ENCODE peak calls at places on chromosomes 12 and 14, in five cellular contexts. G is fibroblast of lung; N is Daoy; W is stimulated activated CD4-positive, alpha-beta T cell treated with anti-CD3 and anti-CD28 coated beads, Interleukin-15, amount 100 ng/mL, for 24 hours; K is HuH-7.5. D is an unnamed sample.

GRCh38 chr12:53427905-53428594 is 4.4 kb downstream of the AMHR2 start:
- DNase-seq in G (peak; percentile 95), N (peak; percentile 91), W (peak; percentile 54), K (no peak), D (no peak)

GRCh38 chr14:96016761-96017160 is 22.4 kb upstream of the C14orf132 start:
- DNase-seq in G (peak; percentile 25), N (no peak), W (no peak), K (no peak), D (no peak)

GRCh38 chr12:66239295-66239694 is 50.3 kb downstream of the IRAK3 start:
- DNase-seq in G (no peak), N (no peak), W (no peak), K (no peak), D (no peak)

GRCh38 chr14:65961004-65961403 is 525.2 kb upstream of the CCDC196 start:
- DNase-seq in G (peak; percentile 7), N (peak; percentile 77), W (peak; percentile 89), K (no peak), D (no peak)

GRCh38 chr12:67697443-67697842 is 48.9 kb downstream of the DYRK2 start:
- DNase-seq in G (peak; percentile 70), N (no peak), W (no peak), K (no peak), D (no peak)

GRCh38 chr12:15074351-15074750 is 101.5 kb downstream of the PDE6H start:
- DNase-seq in G (no peak), N (no peak), W (no peak), K (no peak), D (no peak)

GRCh38 chr12:52126605-52127578 is 47.4 kb downstream of the SMIM41 start:
- DNase-seq in G (no peak), N (no peak), W (no peak), K (no peak), D (no peak)

GRCh38 chr12:75447695-75448393 is 32.7 kb upstream of the GLIPR1 start:
- DNase-seq in G (peak; percentile 47), N (no peak), W (no peak), K (no peak), D (no peak)

GRCh38 chr12:308511-308910 is 45.9 kb upstream of the SLC6A13 start:
- DNase-seq in G (no peak), N (no peak), W (no peak), K (no peak), D (no peak)

GRCh38 chr12:56117778-56118687 is at the start of gene ZC3H10:
- DNase-seq in G (peak; percentile 99), N (peak; percentile 100), W (peak; percentile 99), K (peak; percentile 78), D (peak; percentile 98)

GRCh38 chr14:64507376-64508156 is 3.0 kb downstream of the ZBTB1 start:
- DNase-seq in G (peak; percentile 44), N (peak; percentile 52), W (peak; percentile 61), K (no peak), D (no peak)

GRCh38 chr14:52678591-52678990 is 16.8 kb downstream of the ERO1A start:
- DNase-seq in G (no peak), N (no peak), W (no peak), K (no peak), D (peak; percentile 39)

GRCh38 chr14:53542692-53543091 is 389.6 kb upstream of the DDHD1 start:
- DNase-seq in G (peak; percentile 56), N (peak; percentile 48), W (no peak), K (peak; percentile 6), D (peak; percentile 44)

GRCh38 chr12:47967461-47968430 is 4.3 kb downstream of the TMEM106C start:
- DNase-seq in G (no peak), N (no peak), W (no peak), K (no peak), D (no peak)

GRCh38 chr12:75636607-75637006 is 125.2 kb upstream of the KRR1 start:
- DNase-seq in G (no peak), N (no peak), W (no peak), K (no peak), D (no peak)

GRCh38 chr12:96365604-96366230 is 34.5 kb downstream of the CDK17 start:
- DNase-seq in G (peak; percentile 58), N (no peak), W (no peak), K (no peak), D (no peak)

GRCh38 chr12:38586652-38587219 is 270.2 kb downstream of the ALG10B start:
- DNase-seq in G (no peak), N (peak; percentile 13), W (no peak), K (no peak), D (no peak)

GRCh38 chr12:53743277-53744129 is 8.3 kb downstream of the CISTR start:
- DNase-seq in G (peak; percentile 32), N (peak; percentile 66), W (peak; percentile 64), K (peak; percentile 89), D (peak; percentile 56)

GRCh38 chr12:77943466-77943865 is 112.8 kb downstream of the NAV3 start:
- DNase-seq in G (peak; percentile 86), N (peak; percentile 70), W (no peak), K (no peak), D (no peak)

GRCh38 chr12:94879542-94879941 is 124.0 kb downstream of the NDUFA12 start:
- DNase-seq in G (no peak), N (peak; percentile 11), W (peak; percentile 11), K (no peak), D (peak; percentile 5)

GRCh38 chr12:32568241-32568640 is 110.9 kb upstream of the DNM1L start:
- DNase-seq in G (peak; percentile 97), N (peak; percentile 80), W (no peak), K (no peak), D (peak; percentile 31)

GRCh38 chr12:52070243-52070925 is 606 bp downstream of the ATG101 start:
- DNase-seq in G (no peak), N (no peak), W (no peak), K (no peak), D (no peak)

GRCh38 chr14:101035466-101036225 is 132.1 kb upstream of the RTL1 start:
- DNase-seq in G (no peak), N (no peak), W (no peak), K (no peak), D (no peak)

GRCh38 chr14:59093889-59094288 is 94.6 kb upstream of the DAAM1 start:
- DNase-seq in G (no peak), N (no peak), W (no peak), K (no peak), D (no peak)

GRCh38 chr12:51911788-51912711 is 4.7 kb downstream of the ACVRL1 start:
- DNase-seq in G (no peak), N (peak; percentile 59), W (no peak), K (no peak), D (no peak)

GRCh38 chr12:75816892-75817291 is 214.7 kb downstream of the PHLDA1 start:
- DNase-seq in G (peak; percentile 70), N (peak; percentile 54), W (no peak), K (no peak), D (no peak)

GRCh38 chr14:75518625-75519024 is 3.6 kb upstream of the BATF start:
- DNase-seq in G (no peak), N (peak; percentile 40), W (peak; percentile 57), K (no peak), D (peak; percentile 41)

GRCh38 chr14:53148612-53149202 is 4.4 kb downstream of the DDHD1 start:
- DNase-seq in G (no peak), N (no peak), W (no peak), K (no peak), D (no peak)

GRCh38 chr14:28468191-28469151 is 298.1 kb upstream of the FOXG1 start:
- DNase-seq in G (peak; percentile 29), N (peak; percentile 11), W (no peak), K (no peak), D (no peak)

D was measured in HepG2.